ENCODE peak calls at places on chromosomes 2 and 18, in seven cellular contexts. V is kidney tubule cell; N is fibroblast of the conjunctiva; C is activated CD4-positive, alpha-beta T cell treated with anti-CD3 and anti-CD28 coated beads, Interleukin-2, amount 50 U/mL, for 24 hours; U is activated T-cell treated with anti-CD3 and anti-CD28 coated beads for 48 hours; Z is thoracic aorta; Q is GM13976. P is an unnamed sample.
A peak's percentile ranks its signal among the peaks of the same experiment; 100 is the strongest.

GRCh38 chr2:209970271-209970670 is 32.2 kb upstream of the RPE start:
- DNase-seq in V (no peak), N (no peak), C (no peak), U (no peak), Z (no peak), Q (no peak), P (no peak)

GRCh38 chr18:51235011-51235789 is 37.7 kb upstream of the MEX3C start:
- DNase-seq in V (peak; percentile 71), N (no peak), C (no peak), U (peak; percentile 30), Z (no peak), Q (peak; percentile 25), P (no peak)

GRCh38 chr2:172248381-172249173 is 145.9 kb upstream of the DLX2 start:
- DNase-seq in V (peak; percentile 97), N (no peak), C (no peak), U (no peak), Z (no peak), Q (no peak), P (no peak)

GRCh38 chr2:117921520-117921919 is 92.3 kb downstream of the CCDC93 start:
- DNase-seq in V (no peak), N (no peak), C (no peak), U (no peak), Z (no peak), Q (no peak), P (no peak)

GRCh38 chr2:239732666-239733010 is 292.5 kb downstream of the NDUFA10 start:
- DNase-seq in V (no peak), N (no peak), C (no peak), U (no peak), Z (no peak), Q (no peak), P (no peak)

GRCh38 chr2:127564429-127565260 is 29.2 kb downstream of the MYO7B start:
- DNase-seq in V (no peak), N (no peak), C (no peak), U (no peak), Z (no peak), Q (no peak), P (no peak)

GRCh38 chr18:51857989-51858388 is 482.0 kb upstream of the DCC start:
- DNase-seq in V (peak; percentile 64), N (no peak), C (no peak), U (no peak), Z (no peak), Q (no peak), P (no peak)

GRCh38 chr2:159595410-159596046 is 20.8 kb downstream of the BAZ2B start:
- DNase-seq in V (no peak), N (no peak), C (no peak), U (no peak), Z (no peak), Q (no peak), P (no peak)

GRCh38 chr2:85785027-85785822 is 31.4 kb downstream of the ATOH8 start:
- DNase-seq in V (no peak), N (peak; percentile 65), C (no peak), U (no peak), Z (no peak), Q (no peak), P (no peak)

P was measured in activated T-helper 1 cell treated with anti-CD3 and anti-CD28 coated beads, Interleukin-2, amount 50 U/mL, for 16 hours.